ENCODE peak calls at places on chromosomes 11 and 22, in eight cellular contexts. S, N, I, G, U, F, L and D are unnamed samples. For H3K4me1, the result is how much of the 10 kb centered on the place peaks cover.

GRCh38 chr11:19777032-19777341 is 64.3 kb downstream of the NAV2 start:
- DNase-seq in S (no peak), N (no peak), I (peak), G (no peak), U (peak), F (no peak), L (no peak), D (no peak)

GRCh38 chr22:27843441-27843840 is 41.9 kb upstream of the MN1 start:
- DNase-seq in S (no peak), N (no peak), I (no peak), G (no peak), U (peak), F (no peak), L (peak), D (no peak)

GRCh38 chr11:37451903-37452302 is 853.9 kb upstream of the RAG2 start:
- DNase-seq in S (no peak), N (no peak), I (no peak), G (no peak), U (no peak), F (no peak), L (no peak), D (no peak)

GRCh38 chr11:108947654-108948570 is 283.0 kb downstream of the DDX10 start:
- DNase-seq in S (no peak), N (no peak), I (no peak), G (no peak), U (no peak), F (no peak), L (no peak), D (peak)

GRCh38 chr11:26985941-26986340 is 8.0 kb upstream of the FIBIN start:
- DNase-seq in S (no peak), N (no peak), I (no peak), G (no peak), U (no peak), F (no peak), L (no peak), D (no peak)

GRCh38 chr11:104858882-104859735 is 39.2 kb downstream of the CASP12 start:
- DNase-seq in S (no peak), N (peak), I (no peak), G (no peak), U (no peak), F (no peak), L (no peak), D (no peak)

GRCh38 chr11:67303132-67303988 is at the start of gene SSH3:
- DNase-seq in S (peak), N (peak), I (peak), G (no peak), U (peak), F (no peak), L (peak), D (peak)

GRCh38 chr11:3434976-3435375 is 56.0 kb upstream of the ZNF195 start:
- DNase-seq in S (no peak), N (no peak), I (no peak), G (no peak), U (no peak), F (no peak), L (no peak), D (no peak)

GRCh38 chr22:50487290-50488005 is 789 bp downstream of the MIOX start:
- DNase-seq in S (no peak), N (no peak), I (no peak), G (no peak), U (peak), F (no peak), L (no peak), D (no peak)

GRCh38 chr11:76984741-76985140 is 49.5 kb upstream of the B3GNT6 start:
- DNase-seq in S (no peak), N (no peak), I (no peak), G (no peak), U (no peak), F (no peak), L (no peak), D (peak)

GRCh38 chr11:76798656-76799055 is 15.5 kb downstream of the TSKU start:
- DNase-seq in S (no peak), N (peak), I (no peak), G (no peak), U (no peak), F (no peak), L (peak), D (no peak)

GRCh38 chr22:17158568-17159503 is at the start of gene HDHD5:
- DNase-seq in S (peak), N (peak), I (peak), G (peak), U (peak), F (peak), L (peak), D (peak)

GRCh38 chr11:78645226-78646202 is 70.8 kb upstream of the NARS2 start:
- DNase-seq in S (peak), N (peak), I (peak), G (no peak), U (peak), F (no peak), L (no peak), D (peak)

GRCh38 chr11:107898270-107898669 is 30.0 kb upstream of the RAB39A start:
- DNase-seq in S (no peak), N (no peak), I (peak), G (no peak), U (no peak), F (no peak), L (no peak), D (peak)

GRCh38 chr11:112042961-112043304 is 17.7 kb downstream of the DLAT start:
- DNase-seq in S (no peak), N (no peak), I (no peak), G (no peak), U (no peak), F (no peak), L (no peak), D (no peak)

GRCh38 chr11:130165601-130166456 is 6.2 kb downstream of the ST14 start:
- DNase-seq in S (no peak), N (no peak), I (no peak), G (no peak), U (no peak), F (no peak), L (no peak), D (no peak)

GRCh38 chr22:22818861-22819855 is 68.5 kb upstream of the IGLL5 start:
- DNase-seq in S (no peak), N (peak), I (no peak), G (no peak), U (no peak), F (no peak), L (no peak), D (no peak)

GRCh38 chr11:3085052-3085451 is 27.8 kb upstream of the CARS1 start:
- DNase-seq in S (no peak), N (no peak), I (no peak), G (no peak), U (no peak), F (no peak), L (no peak), D (no peak)

GRCh38 chr11:118916842-118917388 is 8.8 kb downstream of the BCL9L start:
- DNase-seq in S (peak), N (no peak), I (peak), G (no peak), U (peak), F (no peak), L (peak), D (no peak)

GRCh38 chr22:29149841-29150555 is 55.7 kb upstream of the EMID1 start:
- DNase-seq in S (peak), N (peak), I (no peak), G (no peak), U (no peak), F (no peak), L (peak), D (no peak)

GRCh38 chr22:29041408-29041807 is 20.2 kb downstream of the C22orf31 start:
- DNase-seq in S (no peak), N (no peak), I (no peak), G (no peak), U (no peak), F (no peak), L (no peak), D (no peak)

GRCh38 chr11:15911377-15912044 is 444.8 kb downstream of the SOX6 start:
- DNase-seq in S (peak), N (no peak), I (peak), G (no peak), U (no peak), F (no peak), L (no peak), D (no peak)

GRCh38 chr11:60970369-60970774 is 1.1 kb upstream of the CD6 start:
- DNase-seq in S (no peak), N (peak), I (peak), G (no peak), U (peak), F (no peak), L (no peak), D (no peak)

GRCh38 chr11:125933030-125933813 is 12.6 kb upstream of the VSIG10L2 start:
- DNase-seq in S (peak), N (no peak), I (no peak), G (no peak), U (no peak), F (no peak), L (no peak), D (no peak)

GRCh38 chr11:46309669-46310288 is 32.3 kb downstream of the CREB3L1 start:
- DNase-seq in S (no peak), N (no peak), I (no peak), G (no peak), U (no peak), F (no peak), L (no peak), D (no peak)

GRCh38 chr11:67409781-67410368 is 5.6 kb upstream of the CARNS1 start:
- DNase-seq in S (no peak), N (peak), I (peak), G (no peak), U (no peak), F (no peak), L (no peak), D (no peak)

GRCh38 chr22:46626911-46627805 is 7.0 kb downstream of the GRAMD4 start:
- DNase-seq in S (peak), N (no peak), I (no peak), G (no peak), U (peak), F (no peak), L (no peak), D (peak)

GRCh38 chr11:47905358-47906059 is 57.4 kb upstream of the NUP160 start:
- DNase-seq in S (no peak), N (no peak), I (no peak), G (no peak), U (no peak), F (no peak), L (no peak), D (no peak)

GRCh38 chr11:88420165-88420781 is 82.7 kb upstream of the CTSC start:
- DNase-seq in S (no peak), N (no peak), I (no peak), G (no peak), U (no peak), F (no peak), L (no peak), D (peak)

GRCh38 chr11:111604392-111605009 is 2.3 kb downstream of the SIK2 start:
- DNase-seq in S (no peak), N (no peak), I (peak), G (no peak), U (no peak), F (no peak), L (no peak), D (peak)

GRCh38 chr11:16605971-16606783 is 132.3 kb upstream of the C11orf58 start:
- DNase-seq in S (peak), N (peak), I (peak), G (no peak), U (peak), F (no peak), L (peak), D (peak)

GRCh38 chr22:46331496-46331895 is 4.0 kb upstream of the TRMU start:
- DNase-seq in S (no peak), N (peak), I (no peak), G (no peak), U (no peak), F (no peak), L (no peak), D (no peak)

GRCh38 chr11:47583844-47584243 is 2.6 kb upstream of the FAM180B start:
- DNase-seq in S (no peak), N (peak), I (no peak), G (no peak), U (no peak), F (no peak), L (no peak), D (no peak)

GRCh38 chr11:63880031-63880841 is 36.7 kb downstream of the RCOR2 start:
- DNase-seq in S (no peak), N (no peak), I (no peak), G (no peak), U (no peak), F (no peak), L (no peak), D (no peak)

GRCh38 chr22:28810839-28811491 is 10.6 kb upstream of the XBP1 start:
- DNase-seq in S (peak), N (peak), I (no peak), G (no peak), U (no peak), F (no peak), L (no peak), D (no peak)

GRCh38 chr22:50250555-50251471 is at the start of gene HDAC10:
- DNase-seq in S (peak), N (peak), I (peak), G (no peak), U (peak), F (no peak), L (peak), D (no peak)

GRCh38 chr11:85029964-85030363 is 597.2 kb downstream of the DLG2 start:
- DNase-seq in S (no peak), N (no peak), I (no peak), G (no peak), U (no peak), F (no peak), L (no peak), D (peak)

GRCh38 chr11:108983621-108984020 is 318.8 kb downstream of the DDX10 start:
- DNase-seq in S (no peak), N (no peak), I (no peak), G (no peak), U (no peak), F (no peak), L (no peak), D (no peak)

DNA sequence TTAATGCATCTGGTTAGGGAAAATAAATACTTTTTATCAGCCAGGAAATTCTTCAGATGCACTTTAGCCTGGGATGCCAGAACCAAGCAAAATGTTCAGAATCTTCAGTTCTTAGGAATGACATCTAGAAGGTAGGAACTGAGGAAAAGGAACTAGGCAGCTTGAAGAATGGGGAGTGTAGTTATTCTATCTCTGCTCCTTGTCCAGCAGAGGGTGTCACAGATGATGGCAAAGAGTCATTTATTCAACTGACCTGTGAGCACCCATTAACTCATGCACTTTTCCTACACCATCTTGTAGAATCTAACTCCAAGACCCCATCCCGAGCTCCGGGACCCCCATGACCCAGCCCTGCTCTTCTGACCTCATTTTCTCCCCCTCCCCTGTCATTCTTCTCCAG is 122.1 kb upstream of the ISX start:
- DNase-seq in S (no peak), N (no peak), I (no peak), G (no peak), U (no peak), F (no peak), L (no peak), D (no peak)
- TF ChIP-seq CTCF in S (no peak), N (no peak), I (no peak), G (no peak), U (no peak), F (no peak), L (no peak), D (no peak)

GRCh38 chr11:35142481-35143207 is 3.7 kb downstream of the CD44 start:
- DNase-seq in S (no peak), N (no peak), I (no peak), G (no peak), U (no peak), F (no peak), L (no peak), D (peak)

GRCh38 chr11:35138949-35139881 is at the start of gene CD44:
- DNase-seq in S (peak), N (peak), I (peak), G (peak), U (peak), F (peak), L (peak), D (no peak)

GRCh38 chr11:35141538-35141937 is 2.6 kb downstream of the CD44 start:
- DNase-seq in S (peak), N (peak), I (no peak), G (no peak), U (no peak), F (no peak), L (peak), D (no peak)

GRCh38 chr11:35139883-35140282 is 912 bp downstream of the CD44 start:
- DNase-seq in S (peak), N (no peak), I (no peak), G (no peak), U (no peak), F (no peak), L (no peak), D (no peak)

GRCh38 chr11:35141034-35141433 is 2.1 kb downstream of the CD44 start:
- DNase-seq in S (no peak), N (no peak), I (peak), G (no peak), U (no peak), F (no peak), L (no peak), D (no peak)
- H3K4me1 ChIP-seq in S (half or more), N (half or more), I (under half), G (under half), U (under half), F (under half), L (half or more), D (under half)

DNA sequence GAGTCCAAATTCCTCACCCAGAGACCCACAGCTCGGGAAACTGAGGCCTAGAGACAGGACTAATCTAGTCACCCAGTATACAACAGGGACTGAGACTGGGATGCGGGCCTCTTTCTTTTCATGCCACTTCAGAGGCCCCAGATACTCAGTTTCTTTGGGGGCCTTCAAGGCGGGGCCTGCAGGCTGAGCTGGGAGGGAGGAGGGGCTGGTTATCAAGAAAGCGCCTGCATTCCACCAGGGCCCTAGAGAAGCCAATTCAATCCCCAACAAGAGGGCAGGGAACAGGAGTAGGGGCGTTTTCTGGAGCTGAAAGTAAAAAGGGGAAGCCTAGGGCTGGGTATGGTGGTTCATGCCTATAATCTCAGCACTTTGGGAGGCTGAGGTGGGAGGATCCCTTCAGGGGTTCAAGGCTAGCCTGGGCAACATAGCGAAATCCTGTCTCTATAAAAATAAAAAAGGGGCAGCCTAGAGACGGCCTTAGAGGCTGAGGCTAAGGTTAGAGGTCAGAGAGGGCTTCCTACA is 1.6 kb downstream of the ATG2A start:
- DNase-seq in S (no peak), N (no peak), I (peak), G (no peak), U (no peak), F (no peak), L (no peak), D (no peak)
- H3K27ac ChIP-seq in S (peak), N (peak), I (peak), G (peak), U (no peak), F (peak), L (no peak), D (no peak)

DNA sequence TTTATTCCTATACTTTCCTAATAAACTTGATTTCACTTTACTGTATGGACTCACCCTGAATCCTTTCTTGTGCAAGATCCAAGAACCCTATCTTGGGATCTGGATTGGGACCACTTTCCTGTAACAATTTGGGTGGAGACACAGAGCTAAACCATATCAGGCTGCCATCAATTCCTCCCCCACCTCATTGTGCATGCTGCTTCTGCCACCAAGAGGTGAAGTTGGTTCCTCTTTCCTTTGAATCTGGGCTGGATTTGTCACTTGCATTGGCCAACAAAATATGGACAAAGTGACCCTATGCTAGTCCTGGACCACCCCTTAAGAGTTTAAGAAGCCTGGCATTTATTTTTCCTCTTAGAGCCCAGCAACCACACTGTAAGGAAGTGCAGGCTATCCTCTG is 39.4 kb upstream of the CEP295 start:
- DNase-seq in S (no peak), N (no peak), I (no peak), G (no peak), U (peak), F (no peak), L (no peak), D (no peak)
- TF ChIP-seq CTCF in S (peak), N (no peak), I (no peak), G (no peak), U (peak), F (no peak), L (no peak), D (peak)

GRCh38 chr22:19430890-19431541 is 517 bp downstream of the HIRA start:
- DNase-seq in S (no peak), N (peak), I (peak), G (no peak), U (peak), F (no peak), L (no peak), D (no peak)
- H3K4me1 ChIP-seq in S (under half), N (half or more), I (under half), G (under half), U (under half), F (under half), L (under half), D (under half)

DNA sequence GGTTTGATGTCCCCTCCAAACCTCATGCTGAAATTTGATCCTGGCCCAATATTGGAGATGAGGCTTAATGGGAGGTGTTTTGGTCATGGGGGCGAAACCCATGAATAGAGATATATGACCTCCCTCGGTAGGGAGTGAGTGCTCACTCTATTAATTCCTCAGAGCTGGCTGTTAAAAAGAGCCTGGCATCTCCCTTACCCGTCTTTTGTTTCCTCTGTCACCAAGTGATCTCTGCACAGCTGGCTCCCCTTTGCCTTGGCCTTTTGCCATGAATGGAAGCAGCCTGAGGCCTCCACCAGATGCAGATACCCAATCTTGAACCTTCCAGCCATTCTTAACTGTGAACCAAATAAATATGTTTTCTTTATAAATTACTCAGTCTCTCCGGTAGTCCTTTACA is 4.5 kb upstream of the CCDC81 start:
- DNase-seq in S (no peak), N (no peak), I (no peak), G (no peak), U (no peak), F (no peak), L (no peak), D (no peak)
- H3K27ac ChIP-seq in S (no peak), N (no peak), I (no peak), G (no peak), U (no peak), F (no peak), L (no peak), D (no peak)

GRCh38 chr22:40679249-40679963 is at the start of gene MCHR1:
- DNase-seq in S (no peak), N (no peak), I (no peak), G (no peak), U (peak), F (no peak), L (no peak), D (no peak)

GRCh38 chr22:40681451-40681850 is 2.2 kb downstream of the MCHR1 start:
- DNase-seq in S (no peak), N (no peak), I (no peak), G (no peak), U (no peak), F (no peak), L (no peak), D (no peak)

GRCh38 chr22:40680819-40681183 is 1.5 kb downstream of the MCHR1 start:
- DNase-seq in S (no peak), N (no peak), I (no peak), G (no peak), U (no peak), F (no peak), L (no peak), D (no peak)

GRCh38 chr22:40678493-40679248 is 613 bp upstream of the MCHR1 start:
- DNase-seq in S (no peak), N (no peak), I (no peak), G (no peak), U (peak), F (no peak), L (no peak), D (no peak)

GRCh38 chr22:40679964-40680818 is 907 bp downstream of the MCHR1 start:
- DNase-seq in S (no peak), N (no peak), I (no peak), G (no peak), U (no peak), F (no peak), L (no peak), D (peak)
- TF ChIP-seq CTCF in S (no peak), N (no peak), I (peak), G (no peak), U (no peak), F (no peak), L (no peak), D (peak)